ENCODE peak calls at places on chromosomes 3 and 15, in seven cellular contexts. One of them, this sample, is unnamed.

GRCh38 chr3:158248261-158248660 is 138.4 kb downstream of the RSRC1 start:
- DNase-seq in cardiac muscle cell: no peak
- DNase-seq in HS-5: no peak
- DNase-seq in activated CD4-positive, alpha-beta T cell treated with anti-CD3 and anti-CD28 coated beads for 36 hours: no peak
- DNase-seq in activated CD4-positive, CD25-positive, alpha-beta regulatory T cell: no peak
- DNase-seq in mammary epithelial cell: no peak
- DNase-seq in T47D: no peak
- DNase-seq in this sample: no peak

GRCh38 chr15:101718896-101719295 is 5.4 kb downstream of the TARS3 start:
- DNase-seq in cardiac muscle cell: no peak
- DNase-seq in HS-5: no peak
- DNase-seq in activated CD4-positive, alpha-beta T cell treated with anti-CD3 and anti-CD28 coated beads for 36 hours: no peak
- DNase-seq in activated CD4-positive, CD25-positive, alpha-beta regulatory T cell: no peak
- DNase-seq in mammary epithelial cell: no peak
- DNase-seq in T47D: no peak
- DNase-seq in this sample: no peak

GRCh38 chr15:65303687-65304392 is 637 bp upstream of the RNU5B-1 start:
- DNase-seq in cardiac muscle cell: peak; percentile 55
- DNase-seq in HS-5: peak; percentile 38
- DNase-seq in activated CD4-positive, alpha-beta T cell treated with anti-CD3 and anti-CD28 coated beads for 36 hours: peak; percentile 85
- DNase-seq in activated CD4-positive, CD25-positive, alpha-beta regulatory T cell: peak; percentile 47
- DNase-seq in mammary epithelial cell: peak; percentile 66
- DNase-seq in T47D: peak; percentile 94
- DNase-seq in this sample: peak; percentile 79

GRCh38 chr3:182810574-182811268 is 17.4 kb downstream of the ATP11B start:
- DNase-seq in cardiac muscle cell: no peak
- DNase-seq in HS-5: no peak
- DNase-seq in activated CD4-positive, alpha-beta T cell treated with anti-CD3 and anti-CD28 coated beads for 36 hours: no peak
- DNase-seq in activated CD4-positive, CD25-positive, alpha-beta regulatory T cell: no peak
- DNase-seq in mammary epithelial cell: no peak
- DNase-seq in T47D: no peak
- DNase-seq in this sample: no peak

GRCh38 chr3:43259626-43260025 is 26.7 kb upstream of the SNRK start:
- DNase-seq in cardiac muscle cell: no peak
- DNase-seq in HS-5: no peak
- DNase-seq in activated CD4-positive, alpha-beta T cell treated with anti-CD3 and anti-CD28 coated beads for 36 hours: peak; percentile 18
- DNase-seq in activated CD4-positive, CD25-positive, alpha-beta regulatory T cell: no peak
- DNase-seq in mammary epithelial cell: peak; percentile 99
- DNase-seq in T47D: no peak
- DNase-seq in this sample: no peak

GRCh38 chr3:56928379-56929068 is 126.8 kb upstream of the ARHGEF3 start:
- DNase-seq in cardiac muscle cell: no peak
- DNase-seq in HS-5: peak; percentile 5
- DNase-seq in activated CD4-positive, alpha-beta T cell treated with anti-CD3 and anti-CD28 coated beads for 36 hours: no peak
- DNase-seq in activated CD4-positive, CD25-positive, alpha-beta regulatory T cell: no peak
- DNase-seq in mammary epithelial cell: no peak
- DNase-seq in T47D: no peak
- DNase-seq in this sample: no peak

GRCh38 chr3:189071452-189071851 is 100.3 kb upstream of the TPRG1 start:
- DNase-seq in cardiac muscle cell: no peak
- DNase-seq in HS-5: no peak
- DNase-seq in activated CD4-positive, alpha-beta T cell treated with anti-CD3 and anti-CD28 coated beads for 36 hours: peak; percentile 6
- DNase-seq in activated CD4-positive, CD25-positive, alpha-beta regulatory T cell: no peak
- DNase-seq in mammary epithelial cell: peak; percentile 60
- DNase-seq in T47D: no peak
- DNase-seq in this sample: no peak

GRCh38 chr15:81221449-81221848 is 24.8 kb downstream of the IL16 start:
- DNase-seq in cardiac muscle cell: no peak
- DNase-seq in HS-5: no peak
- DNase-seq in activated CD4-positive, alpha-beta T cell treated with anti-CD3 and anti-CD28 coated beads for 36 hours: no peak
- DNase-seq in activated CD4-positive, CD25-positive, alpha-beta regulatory T cell: no peak
- DNase-seq in mammary epithelial cell: no peak
- DNase-seq in T47D: no peak
- DNase-seq in this sample: no peak

GRCh38 chr3:174957581-174958001 is 98.5 kb downstream of the NAALADL2 start:
- DNase-seq in cardiac muscle cell: no peak
- DNase-seq in HS-5: no peak
- DNase-seq in activated CD4-positive, alpha-beta T cell treated with anti-CD3 and anti-CD28 coated beads for 36 hours: no peak
- DNase-seq in activated CD4-positive, CD25-positive, alpha-beta regulatory T cell: no peak
- DNase-seq in mammary epithelial cell: peak; percentile 53
- DNase-seq in T47D: no peak
- DNase-seq in this sample: no peak

GRCh38 chr3:178802259-178802658 is 266.0 kb downstream of the KCNMB2 start:
- DNase-seq in cardiac muscle cell: no peak
- DNase-seq in HS-5: no peak
- DNase-seq in activated CD4-positive, alpha-beta T cell treated with anti-CD3 and anti-CD28 coated beads for 36 hours: no peak
- DNase-seq in activated CD4-positive, CD25-positive, alpha-beta regulatory T cell: no peak
- DNase-seq in mammary epithelial cell: no peak
- DNase-seq in T47D: no peak
- DNase-seq in this sample: no peak

GRCh38 chr3:53104762-53105161 is 25.5 kb downstream of the RFT1 start:
- DNase-seq in cardiac muscle cell: no peak
- DNase-seq in HS-5: no peak
- DNase-seq in activated CD4-positive, alpha-beta T cell treated with anti-CD3 and anti-CD28 coated beads for 36 hours: no peak
- DNase-seq in activated CD4-positive, CD25-positive, alpha-beta regulatory T cell: no peak
- DNase-seq in mammary epithelial cell: no peak
- DNase-seq in T47D: no peak
- DNase-seq in this sample: no peak

GRCh38 chr15:41501191-41501917 is 7.7 kb downstream of the ITPKA start:
- DNase-seq in cardiac muscle cell: peak; percentile 47
- DNase-seq in HS-5: no peak
- DNase-seq in activated CD4-positive, alpha-beta T cell treated with anti-CD3 and anti-CD28 coated beads for 36 hours: peak; percentile 69
- DNase-seq in activated CD4-positive, CD25-positive, alpha-beta regulatory T cell: no peak
- DNase-seq in mammary epithelial cell: no peak
- DNase-seq in T47D: no peak
- DNase-seq in this sample: no peak

GRCh38 chr15:101397521-101398003 is 91.9 kb downstream of the PCSK6 start:
- DNase-seq in cardiac muscle cell: no peak
- DNase-seq in HS-5: no peak
- DNase-seq in activated CD4-positive, alpha-beta T cell treated with anti-CD3 and anti-CD28 coated beads for 36 hours: no peak
- DNase-seq in activated CD4-positive, CD25-positive, alpha-beta regulatory T cell: no peak
- DNase-seq in mammary epithelial cell: no peak
- DNase-seq in T47D: no peak
- DNase-seq in this sample: no peak